ENCODE peak calls at places on chromosomes 3 and 15, in eight cellular contexts. Z is fibroblast of lung, A is sigmoid colon, X is heart right ventricle, C is adrenal gland, Q is transverse colon, V is left lung, F is hepatocyte. O is an unnamed sample.
A peak's percentile ranks its signal among the peaks of the same experiment; 100 is the strongest.

GRCh38 chr15:52797625-52798501 is 7.7 kb upstream of the ONECUT1 start:
- DNase-seq in Z (no peak), A (no peak), F (no peak), V (no peak), X (no peak), C (no peak), Q (no peak), O (no peak)

GRCh38 chr3:56928379-56929068 is 126.8 kb upstream of the ARHGEF3 start:
- DNase-seq in Z (peak; percentile 57), X (no peak), Q (no peak), A (no peak), V (no peak), F (peak; percentile 28), C (peak; percentile 41), O (peak; percentile 20)

GRCh38 chr3:63961891-63962290 is 49.7 kb upstream of the SCAANT1 start:
- DNase-seq in X (no peak), Z (peak; percentile 44), C (no peak), A (no peak), Q (no peak), F (peak; percentile 60), V (no peak), O (no peak)

GRCh38 chr3:40450438-40450837 is 6.7 kb upstream of the RPL14 start:
- DNase-seq in V (no peak), A (no peak), Q (no peak), X (no peak), C (no peak), Z (no peak), F (no peak), O (no peak)

GRCh38 chr3:54527521-54527920 is 400.3 kb downstream of the LRTM1 start:
- DNase-seq in F (no peak), C (no peak), V (no peak), X (no peak), Z (no peak), A (no peak), Q (no peak), O (no peak)

GRCh38 chr15:76398702-76399101 is 62.1 kb downstream of the ISL2 start:
- DNase-seq in F (no peak), V (no peak), A (no peak), X (no peak), Z (no peak), Q (no peak), C (no peak), O (no peak)

GRCh38 chr3:100756441-100756840 is 47.1 kb downstream of the TFG start:
- DNase-seq in Q (no peak), F (no peak), Z (peak; percentile 62), V (no peak), A (no peak), C (no peak), X (peak; percentile 20), O (no peak)

GRCh38 chr3:51371943-51372557 is 13.0 kb upstream of the MANF start:
- DNase-seq in Z (peak; percentile 62), V (no peak), Q (peak; percentile 44), X (no peak), C (peak; percentile 80), A (no peak), F (peak; percentile 88), O (peak; percentile 81)

GRCh38 chr3:17154941-17155340 is 270.2 kb downstream of the PLCL2 start:
- DNase-seq in V (no peak), C (no peak), F (no peak), X (no peak), Q (no peak), A (no peak), Z (no peak), O (no peak)

GRCh38 chr15:67762610-67763368 is 62.5 kb upstream of the SKOR1 start:
- DNase-seq in Z (no peak), C (peak; percentile 56), A (no peak), F (no peak), V (no peak), Q (no peak), X (no peak), O (no peak)

GRCh38 chr3:25117005-25117593 is 311.0 kb upstream of the RARB start:
- DNase-seq in Z (no peak), C (no peak), F (no peak), Q (peak; percentile 16), A (no peak), V (no peak), X (no peak), O (no peak)

GRCh38 chr3:11544413-11545181 is 99.1 kb downstream of the VGLL4 start:
- DNase-seq in A (peak; percentile 68), Z (peak; percentile 45), V (peak; percentile 88), X (peak; percentile 52), C (no peak), Q (no peak), F (no peak), O (peak; percentile 79)

GRCh38 chr15:98190914-98191313 is 230.4 kb downstream of the ARRDC4 start:
- DNase-seq in A (no peak), F (no peak), X (no peak), C (no peak), V (no peak), Q (no peak), Z (no peak), O (no peak)

GRCh38 chr15:100131321-100132224 is 210.2 kb downstream of the ADAMTS17 start:
- DNase-seq in F (peak; percentile 30), V (peak; percentile 87), Q (peak; percentile 24), X (peak; percentile 77), C (peak; percentile 69), Z (peak; percentile 71), A (no peak), O (no peak)

GRCh38 chr3:185796431-185797107 is 28.3 kb downstream of the IGF2BP2 start:
- DNase-seq in Z (peak; percentile 86), F (peak; percentile 76), X (no peak), A (no peak), V (no peak), C (peak; percentile 8), Q (peak; percentile 23), O (no peak)

GRCh38 chr15:31346367-31347066 is 19.9 kb downstream of the KLF13 start:
- DNase-seq in X (no peak), F (no peak), V (no peak), Q (no peak), A (no peak), Z (no peak), C (no peak), O (no peak)

GRCh38 chr15:29805043-29805707 is 17.1 kb downstream of the TJP1 start:
- DNase-seq in A (no peak), V (no peak), X (no peak), C (peak; percentile 78), F (peak; percentile 39), Z (peak; percentile 78), Q (no peak), O (no peak)

GRCh38 chr15:23083115-23083514 is 43.7 kb upstream of the TUBGCP5 start:
- DNase-seq in C (no peak), Q (no peak), Z (no peak), V (no peak), F (no peak), A (no peak), X (no peak), O (no peak)
- TF ChIP-seq CTCF in C (no peak), Q (no peak), Z (no peak), V (no peak), F (no peak), A (no peak), X (no peak), O (no peak)

DNA sequence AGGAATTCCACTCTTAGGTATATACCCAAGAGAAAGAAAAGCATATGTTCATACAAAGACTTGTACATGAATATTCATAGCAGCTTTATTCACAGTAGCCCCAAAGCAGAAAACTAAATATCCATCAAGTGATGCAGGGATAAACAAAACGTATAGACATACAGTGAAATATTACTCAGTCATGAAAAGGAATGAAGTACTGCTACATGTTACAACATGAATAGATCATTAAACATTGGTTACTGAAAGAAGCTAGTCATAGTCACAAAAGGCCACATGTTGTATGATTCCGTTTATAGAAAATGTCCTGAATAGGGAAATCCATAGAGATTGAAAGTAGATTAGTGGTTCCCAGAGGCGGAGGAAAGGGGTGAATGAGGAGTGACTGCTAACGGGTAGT is 1.3 kb upstream of the MRAS start:
- DNase-seq in C (no peak), Q (no peak), F (no peak), A (no peak), X (no peak), Z (no peak), V (no peak), O (no peak)
- H3K27ac ChIP-seq in C (peak overlapping the region; percentile 89), Q (no peak overlapping the region), F (no peak overlapping the region), A (peak overlapping the region; percentile 96), X (no peak overlapping the region), Z (no peak overlapping the region), V (peak overlapping the region; percentile 93), O (no peak overlapping the region)

GRCh38 chr15:22240951-22241350 is 160.6 kb downstream of the OR4M2 start:
- DNase-seq in V (no peak), Q (no peak), Z (no peak), F (no peak), X (no peak), A (no peak), C (no peak), O (no peak)

GRCh38 chr15:22240403-22240802 is 160.1 kb downstream of the OR4M2 start:
- DNase-seq in V (no peak), X (no peak), A (no peak), Z (no peak), F (no peak), Q (no peak), C (no peak), O (no peak)

GRCh38 chr15:22237891-22238275 is 157.6 kb downstream of the OR4M2 start:
- DNase-seq in Z (no peak), Q (no peak), V (no peak), A (no peak), C (no peak), F (no peak), X (no peak), O (no peak)

GRCh38 chr15:22241451-22241850 is 161.1 kb downstream of the OR4M2 start:
- DNase-seq in V (no peak), F (no peak), C (no peak), Z (no peak), Q (no peak), X (no peak), A (no peak), O (no peak)

GRCh38 chr15:22239806-22240180 is 159.5 kb downstream of the OR4M2 start:
- DNase-seq in Q (no peak), V (no peak), X (no peak), A (no peak), F (no peak), Z (no peak), C (no peak), O (no peak)
- H3K9me3 ChIP-seq in Q (no peaks in the 10 kb centered on the region), V (no peaks in the 10 kb centered on the region), X (no peaks in the 10 kb centered on the region), A (no peaks in the 10 kb centered on the region), F (peaks cover 14% of the 10 kb centered on the region), Z (peaks cover 3% of the 10 kb centered on the region), C (no peaks in the 10 kb centered on the region), O (no peaks in the 10 kb centered on the region)

GRCh38 chr3:94522488-94522887 is 459.6 kb downstream of the NSUN3 start:
- DNase-seq in F (peak; percentile 21), A (no peak), Q (no peak), V (no peak), Z (no peak), X (no peak), C (no peak), O (no peak)
- TF ChIP-seq CTCF in F (peak; percentile 41), A (no peak), Q (no peak), V (no peak), Z (no peak), X (peak; percentile 6), C (no peak), O (peak; percentile 36)

GRCh38 chr15:27438403-27439375 is 467.7 kb downstream of the GABRG3 start:
- DNase-seq in F (no peak), A (no peak), V (no peak), X (no peak), Z (peak; percentile 46), C (no peak), Q (no peak), O (no peak)
- H3K27ac ChIP-seq in F (no peak overlapping the region), A (no peak overlapping the region), V (no peak overlapping the region), X (no peak overlapping the region), Z (no peak overlapping the region), C (no peak overlapping the region), Q (no peak overlapping the region), O (no peak overlapping the region)